ENCODE peak calls at places on chromosomes 13 and 19, in eight cellular contexts. A, R, O, E, X, L, C and I are unnamed samples.

GRCh38 chr19:31255174-31255862 is 93.9 kb downstream of the TSHZ3 start:
- DNase-seq in A (no peak), R (no peak), O (no peak), E (no peak), X (no peak), L (no peak), C (no peak), I (no peak)

GRCh38 chr13:45454204-45454603 is 10.5 kb upstream of the COG3 start:
- DNase-seq in A (no peak), R (no peak), O (no peak), E (no peak), X (no peak), L (no peak), C (no peak), I (no peak)

GRCh38 chr13:43979492-43979891 is 99.8 kb downstream of the LACC1 start:
- DNase-seq in A (no peak), R (no peak), O (no peak), E (no peak), X (no peak), L (no peak), C (no peak), I (no peak)

GRCh38 chr19:33302974-33303790 is 848 bp upstream of the CEBPA start:
- DNase-seq in A (peak; percentile 17), R (no peak), O (no peak), E (no peak), X (no peak), L (peak; percentile 82), C (no peak), I (peak; percentile 68)

GRCh38 chr13:28564030-28564429 is 69.1 kb upstream of the FLT1 start:
- DNase-seq in A (no peak), R (no peak), O (peak; percentile 37), E (no peak), X (no peak), L (no peak), C (no peak), I (no peak)

GRCh38 chr19:791605-792360 is 5.5 kb upstream of the PTBP1 start:
- DNase-seq in A (no peak), R (no peak), O (no peak), E (no peak), X (no peak), L (no peak), C (no peak), I (no peak)

GRCh38 chr13:33797622-33798021 is 20.3 kb upstream of the RFC3 start:
- DNase-seq in A (no peak), R (no peak), O (no peak), E (no peak), X (no peak), L (no peak), C (no peak), I (no peak)

GRCh38 chr19:7874080-7874856 is at the start of gene PRR36:
- DNase-seq in A (no peak), R (no peak), O (peak; percentile 90), E (no peak), X (no peak), L (no peak), C (no peak), I (peak; percentile 43)

GRCh38 chr13:106533940-106534843 is 1.3 kb downstream of the EFNB2 start:
- DNase-seq in A (peak; percentile 14), R (no peak), O (peak; percentile 46), E (peak; percentile 75), X (peak; percentile 11), L (peak; percentile 61), C (peak; percentile 73), I (peak; percentile 48)

GRCh38 chr13:49679244-49679643 is 12.0 kb downstream of the EBPL start:
- DNase-seq in A (no peak), R (no peak), O (no peak), E (no peak), X (no peak), L (no peak), C (no peak), I (no peak)

GRCh38 chr19:44677019-44677809 is 5.9 kb downstream of the CEACAM19 start:
- DNase-seq in A (no peak), R (no peak), O (no peak), E (no peak), X (no peak), L (no peak), C (no peak), I (peak; percentile 39)

GRCh38 chr19:1066748-1067340 is at the start of gene ARHGAP45:
- DNase-seq in A (peak; percentile 88), R (peak; percentile 79), O (no peak), E (no peak), X (peak; percentile 77), L (peak; percentile 69), C (no peak), I (no peak)

GRCh38 chr19:17999685-18000479 is 8.1 kb upstream of the ARRDC2 start:
- DNase-seq in A (no peak), R (no peak), O (no peak), E (no peak), X (no peak), L (no peak), C (peak; percentile 70), I (no peak)

GRCh38 chr13:28704919-28705318 is 13.9 kb downstream of the SLC46A3 start:
- DNase-seq in A (no peak), R (no peak), O (no peak), E (no peak), X (no peak), L (no peak), C (no peak), I (no peak)

GRCh38 chr19:42370068-42370520 is 20.0 kb downstream of the CNFN start:
- DNase-seq in A (no peak), R (no peak), O (peak; percentile 7), E (no peak), X (no peak), L (no peak), C (no peak), I (no peak)

GRCh38 chr19:36136975-36137686 is 2.7 kb upstream of the CAPNS1 start:
- DNase-seq in A (no peak), R (no peak), O (peak; percentile 9), E (peak; percentile 81), X (no peak), L (peak; percentile 72), C (peak; percentile 90), I (peak; percentile 95)

GRCh38 chr19:17902701-17903100 is 30.1 kb upstream of the CCDC124 start:
- DNase-seq in A (no peak), R (no peak), O (no peak), E (no peak), X (no peak), L (no peak), C (no peak), I (peak; percentile 13)

GRCh38 chr13:110690516-110690915 is 15.4 kb downstream of the CARS2 start:
- DNase-seq in A (no peak), R (no peak), O (no peak), E (no peak), X (no peak), L (peak; percentile 76), C (no peak), I (no peak)

GRCh38 chr19:1104452-1105216 is 840 bp downstream of the GPX4 start:
- DNase-seq in A (peak; percentile 81), R (peak; percentile 66), O (peak; percentile 32), E (no peak), X (peak; percentile 72), L (peak; percentile 91), C (peak; percentile 91), I (peak; percentile 74)